ENCODE peak calls at places on chromosomes 11 and 22, in five cellular contexts. Z is lung, J is fibroblast of lung, B is adrenal gland, O is heart left ventricle. G is an unnamed sample. For H3K27me3, the result is how much of the 10 kb centered on the place peaks cover.

GRCh38 chr11:88590366-88590765 is 252.8 kb upstream of the CTSC start:
- DNase-seq in Z (no peak), J (peak), B (no peak), O (no peak), G (no peak)

GRCh38 chr22:18060646-18061620 is 16.9 kb upstream of the PEX26 start:
- DNase-seq in Z (no peak), J (peak), B (no peak), O (no peak), G (peak)

GRCh38 chr11:74185285-74185684 is 14.2 kb downstream of the PPME1 start:
- DNase-seq in Z (no peak), J (no peak), B (no peak), O (no peak), G (no peak)

GRCh38 chr11:8338138-8338537 is 74.5 kb upstream of the LMO1 start:
- DNase-seq in Z (no peak), J (no peak), B (peak), O (peak), G (peak)

GRCh38 chr11:64287676-64288352 is 2.2 kb downstream of the GPR137 start:
- DNase-seq in Z (no peak), J (no peak), B (no peak), O (no peak), G (no peak)

GRCh38 chr11:46149342-46149741 is 28.1 kb upstream of the PHF21A start:
- DNase-seq in Z (no peak), J (no peak), B (no peak), O (no peak), G (no peak)

GRCh38 chr11:3177931-3178330 is 12.8 kb upstream of the OSBPL5 start:
- DNase-seq in Z (no peak), J (peak), B (no peak), O (no peak), G (peak)

GRCh38 chr22:28799125-28799833 is 1.1 kb downstream of the XBP1 start:
- DNase-seq in Z (peak), J (peak), B (peak), O (no peak), G (peak)

GRCh38 chr22:35330258-35330861 is 30.7 kb downstream of the TOM1 start:
- DNase-seq in Z (peak), J (peak), B (peak), O (peak), G (peak)

GRCh38 chr11:117002639-117003305 is 95.5 kb downstream of the SIK3 start:
- DNase-seq in Z (no peak), J (no peak), B (no peak), O (no peak), G (no peak)

DNA sequence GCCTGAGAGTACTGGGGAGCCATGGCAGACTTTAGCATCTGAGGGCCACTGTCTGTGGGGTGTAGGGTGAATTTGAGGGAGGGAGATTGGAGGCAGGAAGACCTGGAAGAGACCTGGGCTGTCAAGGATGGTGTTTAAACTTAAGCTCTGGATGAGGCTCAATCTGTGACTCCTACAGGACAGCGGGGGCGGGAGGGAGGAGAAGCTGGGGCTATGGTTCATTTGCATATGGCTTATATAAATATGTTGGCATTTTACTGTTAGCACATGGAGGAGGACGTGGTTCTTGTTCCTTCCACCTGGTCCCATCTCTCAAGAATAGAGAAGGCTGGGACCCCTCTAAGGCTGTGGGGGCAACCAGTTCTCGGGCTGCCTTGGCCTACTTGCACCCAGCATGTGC is 81.5 kb downstream of the PDE2A start:
- DNase-seq in Z (no peak), J (no peak), B (no peak), O (no peak), G (no peak)
- H3K27me3 ChIP-seq in Z (under half), J (under half), B (under half), O (under half), G (under half)

GRCh38 chr11:123696183-123696582 is 41.8 kb upstream of the SCN3B start:
- DNase-seq in Z (no peak), J (peak), B (no peak), O (no peak), G (no peak)
- TF ChIP-seq CTCF in Z (no peak), J (no peak), B (no peak), O (no peak), G (peak)

GRCh38 chr22:42925598-42925997 is 68.5 kb upstream of the ARFGAP3 start:
- DNase-seq in Z (no peak), J (no peak), B (no peak), O (no peak), G (no peak)

GRCh38 chr22:42920101-42920820 is 63.2 kb upstream of the ARFGAP3 start:
- DNase-seq in Z (no peak), J (peak), B (no peak), O (no peak), G (no peak)

GRCh38 chr22:42921301-42921700 is 64.2 kb upstream of the ARFGAP3 start:
- DNase-seq in Z (no peak), J (peak), B (no peak), O (no peak), G (no peak)

GRCh38 chr22:42924436-42924835 is 67.4 kb upstream of the ARFGAP3 start:
- DNase-seq in Z (no peak), J (no peak), B (no peak), O (no peak), G (no peak)

GRCh38 chr22:42922374-42923177 is 65.5 kb upstream of the ARFGAP3 start:
- DNase-seq in Z (no peak), J (no peak), B (no peak), O (no peak), G (no peak)
- H3K27ac ChIP-seq in Z (peak), J (peak), B (no peak), O (peak), G (no peak)

GRCh38 chr22:32120603-32121002 is 38.5 kb downstream of the C22orf42 start:
- DNase-seq in Z (no peak), J (no peak), B (no peak), O (no peak), G (no peak)
- H3K27me3 ChIP-seq in Z (under half), J (under half), B (under half), O (under half), G (under half)

DNA sequence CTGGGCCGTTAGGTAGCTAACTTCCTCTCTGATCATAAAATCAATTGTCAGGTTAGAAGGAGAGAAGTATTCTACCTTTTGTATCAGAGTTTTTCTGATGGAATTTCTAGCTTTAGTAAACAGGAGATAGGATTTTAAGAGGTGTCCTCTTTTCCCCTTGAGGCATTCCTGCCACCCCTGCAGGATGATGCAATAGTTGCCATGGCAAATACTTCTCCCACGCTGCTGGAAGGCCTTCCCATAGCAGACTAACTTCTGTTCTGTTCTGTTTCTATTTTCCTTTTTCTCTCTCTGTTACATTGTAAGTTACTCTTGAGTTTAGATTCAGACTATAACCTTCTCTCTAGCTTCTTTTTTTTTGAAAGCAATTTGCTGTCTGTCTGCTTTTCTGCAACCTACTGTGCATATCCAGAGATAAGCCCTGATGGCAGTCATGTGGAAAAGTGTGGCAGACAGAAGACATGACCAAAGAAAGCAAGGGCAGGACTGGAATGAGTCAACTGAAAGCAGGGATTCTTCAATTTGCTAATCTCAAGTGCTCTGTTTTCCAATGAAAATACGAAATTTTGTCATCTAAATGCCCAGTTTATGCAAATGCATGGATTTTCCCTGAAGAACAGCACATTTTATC is 679.1 kb downstream of the DLG2 start:
- DNase-seq in Z (no peak), J (peak), B (no peak), O (no peak), G (no peak)
- TF ChIP-seq CTCF in Z (no peak), J (no peak), B (no peak), O (no peak), G (no peak)

GRCh38 chr11:32580967-32581366 is 2.7 kb upstream of the EIF3M start:
- DNase-seq in Z (no peak), J (no peak), B (no peak), O (no peak), G (no peak)

GRCh38 chr11:32584921-32585320 is 1.3 kb downstream of the EIF3M start:
- DNase-seq in Z (no peak), J (peak), B (no peak), O (no peak), G (no peak)

GRCh38 chr11:32583451-32584271 is at the start of gene EIF3M:
- DNase-seq in Z (peak), J (peak), B (peak), O (peak), G (peak)

GRCh38 chr11:32581556-32581955 is 2.1 kb upstream of the EIF3M start:
- DNase-seq in Z (no peak), J (no peak), B (no peak), O (no peak), G (no peak)

GRCh38 chr11:32586576-32587190 is 3.1 kb downstream of the EIF3M start:
- DNase-seq in Z (no peak), J (peak), B (no peak), O (no peak), G (peak)
- H3K27ac ChIP-seq in Z (no peak), J (no peak), B (no peak), O (no peak), G (no peak)

GRCh38 chr11:69278091-69278867 is 15.7 kb upstream of the MYEOV start:
- DNase-seq in Z (peak), J (no peak), B (no peak), O (no peak), G (peak)
- H3K27me3 ChIP-seq in Z (under half), J (under half), B (under half), O (under half), G (under half)

GRCh38 chr11:44835326-44835725 is 108.6 kb downstream of the TSPAN18 start:
- DNase-seq in Z (no peak), J (no peak), B (no peak), O (no peak), G (no peak)

GRCh38 chr11:44833221-44833620 is 106.5 kb downstream of the TSPAN18 start:
- DNase-seq in Z (no peak), J (no peak), B (no peak), O (no peak), G (no peak)

GRCh38 chr11:44832452-44832851 is 105.7 kb downstream of the TSPAN18 start:
- DNase-seq in Z (no peak), J (no peak), B (no peak), O (no peak), G (no peak)

GRCh38 chr11:44834846-44835245 is 108.1 kb downstream of the TSPAN18 start:
- DNase-seq in Z (no peak), J (no peak), B (no peak), O (no peak), G (no peak)

GRCh38 chr11:44833869-44834452 is 107.2 kb downstream of the TSPAN18 start:
- DNase-seq in Z (no peak), J (no peak), B (no peak), O (no peak), G (no peak)
- TF ChIP-seq CTCF in Z (no peak), J (no peak), B (no peak), O (no peak), G (no peak)

GRCh38 chr11:72720047-72720446 is 32.2 kb downstream of the ARAP1 start:
- DNase-seq in Z (no peak), J (no peak), B (no peak), O (peak), G (no peak)
- H3K27ac ChIP-seq in Z (peak), J (no peak), B (peak), O (peak), G (no peak)